ENCODE peak calls at places on chromosomes 11 and 22, in five cellular contexts. B is HCT116, X is uterus, W is brain microvascular endothelial cell, E is GM10248. A is an unnamed sample.

GRCh38 chr11:64863381-64864060 is 14.9 kb downstream of the EHD1 start:
- DNase-seq in B (no peak), X (peak), W (no peak), E (no peak), A (no peak)

GRCh38 chr11:121722431-121723256 is 269.9 kb upstream of the SORL1-AS1 start:
- DNase-seq in B (no peak), X (peak), W (peak), E (peak), A (peak)

GRCh38 chr11:129278586-129279319 is 86.6 kb upstream of the ARHGAP32 start:
- DNase-seq in B (no peak), X (peak), W (no peak), E (peak), A (no peak)

GRCh38 chr22:20154602-20155183 is 3.8 kb upstream of the CCDC188 start:
- DNase-seq in B (no peak), X (no peak), W (no peak), E (no peak), A (no peak)

GRCh38 chr22:47175761-47176359 is 413.4 kb downstream of the TBC1D22A start:
- DNase-seq in B (no peak), X (peak), W (no peak), E (no peak), A (no peak)

GRCh38 chr11:106281455-106282173 is 204.2 kb downstream of the AASDHPPT start:
- DNase-seq in B (peak), X (no peak), W (peak), E (no peak), A (no peak)

GRCh38 chr11:123062892-123063395 is 1.0 kb upstream of the HSPA8 start:
- DNase-seq in B (no peak), X (no peak), W (peak), E (no peak), A (no peak)

GRCh38 chr11:43789700-43790443 is 90.8 kb upstream of the ALKBH3 start:
- DNase-seq in B (peak), X (no peak), W (peak), E (no peak), A (no peak)

GRCh38 chr11:3203221-3204043 is 15.2 kb downstream of the MRGPRG start:
- DNase-seq in B (no peak), X (no peak), W (no peak), E (no peak), A (no peak)

GRCh38 chr22:35253946-35254345 is 3.3 kb upstream of the HMGXB4 start:
- DNase-seq in B (no peak), X (no peak), W (no peak), E (no peak), A (no peak)

GRCh38 chr22:30275625-30276024 is 9.0 kb upstream of the OSM start:
- DNase-seq in B (no peak), X (no peak), W (no peak), E (no peak), A (no peak)

GRCh38 chr11:116217006-116217405 is 555.8 kb downstream of the BUD13 start:
- DNase-seq in B (peak), X (no peak), W (peak), E (no peak), A (no peak)
- TF ChIP-seq CTCF in B (peak), X (peak), W (peak), E (peak), A (peak)

DNA sequence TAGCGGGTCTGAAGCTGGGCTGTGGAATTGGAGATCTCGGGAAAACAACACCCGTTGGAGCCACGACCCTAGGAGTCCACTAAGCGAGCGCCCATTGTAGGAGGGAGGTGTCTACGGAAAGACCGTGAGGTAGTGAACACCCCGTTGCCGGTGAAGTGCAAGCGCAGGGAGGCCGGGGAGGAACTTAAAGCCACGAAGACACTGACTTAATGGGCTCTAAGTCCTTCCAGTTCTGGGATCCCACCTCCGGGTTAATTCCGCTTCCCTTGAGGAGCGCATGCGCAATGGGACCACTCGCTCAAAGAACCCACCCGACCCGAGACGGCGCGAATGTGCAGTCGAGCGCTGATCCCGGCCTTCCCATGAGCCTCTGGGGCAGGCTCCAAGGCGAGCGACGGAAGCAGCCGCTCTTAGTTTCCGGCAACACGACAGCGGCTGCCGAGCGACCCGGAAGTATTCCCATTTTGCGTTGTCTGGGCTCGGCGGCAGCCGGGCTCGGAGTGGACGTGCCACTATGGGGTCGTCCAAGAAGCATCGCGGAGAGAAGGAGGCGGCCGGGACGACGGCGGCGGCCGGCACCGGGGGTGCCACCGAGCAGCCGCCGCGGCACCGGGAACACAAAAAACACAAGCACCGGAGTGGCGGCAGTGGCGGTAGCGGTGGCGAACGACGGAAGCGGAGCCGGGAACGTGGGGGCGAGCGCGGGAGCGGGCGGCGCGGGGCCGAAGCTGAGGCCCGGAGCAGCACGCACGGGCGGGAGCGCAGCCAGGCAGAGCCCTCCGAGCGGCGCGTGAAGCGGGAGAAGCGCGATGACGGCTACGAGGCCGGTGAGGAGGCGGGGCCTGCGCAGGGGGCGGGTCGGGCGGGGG is at the start of gene SART1:
- DNase-seq in B (peak), X (peak), W (peak), E (peak), A (peak)
- TF ChIP-seq CTCF in B (no peak), X (peak), W (no peak), E (no peak), A (no peak)

GRCh38 chr22:42895087-42895486 is 38.0 kb upstream of the ARFGAP3 start:
- DNase-seq in B (no peak), X (no peak), W (no peak), E (peak), A (peak)

GRCh38 chr22:42901790-42902508 is 44.9 kb upstream of the ARFGAP3 start:
- DNase-seq in B (no peak), X (no peak), W (no peak), E (no peak), A (no peak)

GRCh38 chr22:42895541-42895981 is 38.5 kb upstream of the ARFGAP3 start:
- DNase-seq in B (no peak), X (no peak), W (no peak), E (no peak), A (no peak)

GRCh38 chr22:42893366-42894150 is 36.5 kb upstream of the ARFGAP3 start:
- DNase-seq in B (no peak), X (no peak), W (no peak), E (no peak), A (no peak)

DNA sequence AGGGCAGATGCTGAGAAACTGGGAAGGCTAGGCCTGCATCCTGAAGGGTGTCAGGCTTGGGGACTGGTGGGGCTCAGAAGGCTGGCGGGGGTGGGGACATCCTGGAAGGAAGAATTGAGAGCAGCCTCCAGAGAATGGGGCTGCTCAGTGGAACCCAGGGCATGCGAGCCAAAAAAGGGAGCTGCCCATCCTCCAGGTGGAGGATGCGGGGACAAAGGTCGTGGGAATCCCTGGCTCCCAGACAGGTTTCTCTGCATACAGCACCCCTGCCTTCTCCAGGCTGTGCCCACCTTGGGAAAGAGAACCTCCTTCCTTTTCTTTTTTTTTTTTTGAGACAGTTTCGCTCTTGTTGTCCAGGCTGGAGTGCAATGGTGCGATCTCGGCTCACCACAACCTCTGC is 40.9 kb upstream of the ARFGAP3 start:
- DNase-seq in B (no peak), X (no peak), W (no peak), E (no peak), A (no peak)
- TF ChIP-seq CTCF in B (no peak), X (no peak), W (no peak), E (no peak), A (no peak)

DNA sequence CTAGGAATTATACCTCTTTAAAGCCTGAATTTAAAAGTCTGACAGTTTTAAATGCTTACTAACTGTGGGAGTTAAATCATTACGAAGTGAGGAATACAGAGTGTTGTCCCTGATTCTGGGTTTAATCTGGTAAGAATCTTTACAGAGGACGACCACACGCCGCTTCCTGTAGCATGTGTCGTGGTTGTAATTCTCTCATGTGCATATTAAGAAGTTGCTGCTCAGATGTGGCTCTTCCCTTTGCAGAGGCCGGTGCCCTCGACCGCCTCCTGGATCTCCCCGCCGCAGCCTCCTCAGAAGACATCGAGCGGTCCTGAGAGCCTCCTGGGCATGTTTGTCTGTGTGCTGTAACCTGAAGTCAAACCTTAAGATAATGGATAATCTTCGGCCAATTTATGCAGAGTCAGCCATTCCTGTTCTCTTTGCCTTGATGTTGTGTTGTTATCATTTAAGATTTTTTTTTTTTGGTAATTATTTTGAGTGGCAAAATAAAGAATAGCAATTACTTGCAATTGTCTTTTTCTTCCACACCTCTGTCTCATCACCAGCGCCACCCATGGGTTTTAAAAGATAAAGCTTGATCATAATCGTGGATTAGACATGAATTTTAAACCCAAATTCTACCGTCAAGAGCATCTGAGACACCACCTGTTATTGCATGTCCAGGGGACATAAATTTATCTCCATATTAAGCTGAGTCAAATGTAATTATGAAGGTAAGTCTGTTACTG is 6.5 kb downstream of the GAL start:
- DNase-seq in B (no peak), X (no peak), W (no peak), E (no peak), A (no peak)
- TF ChIP-seq CTCF in B (no peak), X (no peak), W (peak), E (no peak), A (no peak)

GRCh38 chr22:39537981-39538380 is 5.4 kb upstream of the RPS19BP1 start:
- DNase-seq in B (no peak), X (no peak), W (no peak), E (no peak), A (no peak)
- TF ChIP-seq CTCF in B (no peak), X (no peak), W (no peak), E (no peak), A (no peak)

GRCh38 chr22:48576333-48577013 is 1251.2 kb downstream of the BRD1 start:
- DNase-seq in B (no peak), X (no peak), W (no peak), E (no peak), A (no peak)
- TF ChIP-seq CTCF in B (no peak), X (peak), W (peak), E (no peak), A (no peak)

GRCh38 chr11:63610604-63611394 is 3.4 kb downstream of the PLAAT3 start:
- DNase-seq in B (no peak), X (no peak), W (peak), E (no peak), A (no peak)
- TF ChIP-seq CTCF in B (no peak), X (no peak), W (no peak), E (no peak), A (no peak)

GRCh38 chr11:74157169-74157568 is 13.6 kb downstream of the C2CD3 start:
- DNase-seq in B (no peak), X (no peak), W (no peak), E (no peak), A (no peak)

GRCh38 chr11:74147199-74147929 is 23.4 kb downstream of the C2CD3 start:
- DNase-seq in B (no peak), X (no peak), W (no peak), E (no peak), A (no peak)

GRCh38 chr11:74154621-74155281 is 16.1 kb downstream of the C2CD3 start:
- DNase-seq in B (no peak), X (no peak), W (no peak), E (no peak), A (no peak)

DNA sequence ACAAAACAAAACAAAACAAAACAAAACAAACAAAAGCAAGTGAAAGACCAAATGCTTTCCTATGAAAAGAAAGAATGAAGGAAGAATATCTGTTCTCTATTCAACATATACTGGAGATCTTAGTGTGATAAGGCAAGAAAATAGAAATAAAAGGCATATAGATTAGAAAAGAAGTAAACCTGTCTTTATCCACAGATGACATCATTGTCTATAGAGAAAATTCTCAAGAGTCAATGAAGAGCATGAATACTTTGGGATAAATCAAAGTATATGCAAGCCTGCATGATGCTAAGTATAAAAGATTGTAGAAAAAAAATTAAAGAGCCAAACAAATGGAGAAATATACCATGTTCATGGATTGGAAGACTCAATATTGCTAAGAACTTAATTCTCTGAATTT is 17.6 kb downstream of the C2CD3 start:
- DNase-seq in B (no peak), X (no peak), W (no peak), E (no peak), A (no peak)
- TF ChIP-seq CTCF in B (no peak), X (no peak), W (no peak), E (no peak), A (no peak)

DNA sequence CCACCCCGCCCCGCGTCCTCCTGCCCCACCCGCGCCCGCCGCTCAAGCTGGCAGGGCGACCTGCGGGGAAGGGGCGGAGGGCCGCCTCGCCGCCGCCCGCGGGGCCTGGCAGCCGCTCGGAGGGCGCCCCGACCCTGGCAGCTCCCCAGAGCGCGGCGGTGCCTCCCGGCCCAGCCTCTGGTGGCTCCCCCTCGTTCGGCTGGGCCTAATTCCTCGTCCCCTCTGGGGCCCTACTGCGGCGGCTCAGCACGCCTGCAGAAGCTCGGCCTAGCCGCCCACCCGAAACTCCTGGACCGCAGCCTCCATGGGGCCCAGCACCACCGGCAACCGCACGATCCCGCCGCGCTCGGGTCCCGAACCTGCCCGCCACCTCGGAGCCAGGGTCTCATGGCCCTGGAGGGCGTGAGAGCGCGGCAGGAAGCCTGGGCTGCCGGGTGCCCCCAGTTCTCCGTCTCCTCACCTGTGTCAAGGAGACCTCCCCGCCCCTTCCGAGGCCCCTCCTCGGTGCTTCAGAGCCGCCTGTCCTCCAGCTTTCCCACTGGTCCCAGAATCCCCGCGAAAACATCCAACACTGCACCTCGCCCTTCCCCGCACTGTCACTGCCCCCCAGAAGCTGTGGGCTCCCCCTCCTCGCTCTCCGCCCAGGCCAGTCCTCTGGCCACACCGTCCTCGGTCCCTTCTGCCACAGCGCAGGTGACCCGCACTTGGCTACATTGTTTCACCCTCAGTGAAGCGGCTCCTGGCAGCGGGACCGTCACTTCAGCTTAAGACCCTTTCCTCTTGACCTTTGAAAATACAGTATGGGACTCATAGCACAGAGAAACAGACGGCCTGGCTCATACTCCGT is 613 bp upstream of the GSC2 start:
- DNase-seq in B (no peak), X (no peak), W (no peak), E (no peak), A (no peak)
- TF ChIP-seq CTCF in B (no peak), X (no peak), W (no peak), E (no peak), A (no peak)

A was measured in GM13977.